ENCODE peak calls at places on chromosomes 4 and X, in five cellular contexts. F is A549, V is HepG2, Q is GM12878, C is endothelial cell of umbilical vein. O is an unnamed sample.

GRCh38 chrX:115093206-115093605 is 75.8 kb upstream of the IL13RA2 start:
- DNase-seq in Q (no peak), F (no peak), C (no peak), V (no peak), O (no peak)

GRCh38 chr4:113394108-113394729 is 344.8 kb downstream of the ANK2 start:
- DNase-seq in Q (no peak), V (no peak), C (no peak), F (no peak), O (no peak)

GRCh38 chr4:12761694-12762093 is 722.4 kb downstream of the RAB28 start:
- DNase-seq in C (no peak), Q (no peak), F (no peak), V (no peak), O (no peak)

GRCh38 chrX:134013092-134013497 is 27.7 kb upstream of the GPC3 start:
- DNase-seq in Q (no peak), C (no peak), V (no peak), F (no peak), O (peak)

GRCh38 chr4:155487231-155487630 is 110.5 kb upstream of the MAP9 start:
- DNase-seq in C (no peak), V (no peak), F (no peak), Q (no peak), O (no peak)

GRCh38 chr4:8362483-8362882 is 78.0 kb downstream of the ACOX3 start:
- DNase-seq in F (no peak), Q (no peak), V (no peak), C (no peak), O (no peak)

GRCh38 chrX:22577181-22577580 is 304.5 kb downstream of the CBLL2 start:
- DNase-seq in C (peak), V (no peak), Q (no peak), F (no peak), O (no peak)

GRCh38 chr4:54547299-54548097 is 110.3 kb upstream of the KIT start:
- DNase-seq in Q (peak), V (no peak), F (no peak), C (no peak), O (no peak)

GRCh38 chr4:159328766-159329165 is 225.9 kb downstream of the RAPGEF2 start:
- DNase-seq in F (no peak), V (no peak), C (no peak), Q (no peak), O (no peak)

GRCh38 chrX:38312436-38312835 is 14.9 kb downstream of the RPGR start:
- DNase-seq in V (no peak), F (no peak), Q (no peak), C (peak), O (peak)

GRCh38 chr4:157838366-157838765 is 334.5 kb downstream of the GASK1B start:
- DNase-seq in C (no peak), F (no peak), Q (no peak), V (no peak), O (no peak)

GRCh38 chr4:75555294-75556164 is at the start of gene ODAPH:
- DNase-seq in V (no peak), Q (peak), F (peak), C (no peak), O (no peak)

GRCh38 chr4:52714597-52715254 is 36.5 kb downstream of the ERVMER34-1 start:
- DNase-seq in C (peak), V (no peak), Q (no peak), F (no peak), O (peak)

GRCh38 chrX:39527045-39527444 is 570.7 kb downstream of the BCOR start:
- DNase-seq in Q (no peak), C (no peak), V (no peak), F (no peak), O (peak)

GRCh38 chrX:123884809-123885408 is 25.1 kb downstream of the XIAP start:
- DNase-seq in F (peak), C (peak), V (peak), Q (no peak), O (peak)

GRCh38 chrX:31223817-31224216 is 152.0 kb upstream of the FTHL17 start:
- DNase-seq in C (peak), V (no peak), F (no peak), Q (no peak), O (no peak)

GRCh38 chrX:66022742-66023725 is 16.8 kb downstream of the VSIG4 start:
- DNase-seq in C (no peak), Q (no peak), F (no peak), V (no peak), O (peak)

GRCh38 chr4:41448935-41449334 is 89.0 kb upstream of the LIMCH1 start:
- DNase-seq in F (no peak), Q (no peak), C (no peak), V (peak), O (no peak)

DNA sequence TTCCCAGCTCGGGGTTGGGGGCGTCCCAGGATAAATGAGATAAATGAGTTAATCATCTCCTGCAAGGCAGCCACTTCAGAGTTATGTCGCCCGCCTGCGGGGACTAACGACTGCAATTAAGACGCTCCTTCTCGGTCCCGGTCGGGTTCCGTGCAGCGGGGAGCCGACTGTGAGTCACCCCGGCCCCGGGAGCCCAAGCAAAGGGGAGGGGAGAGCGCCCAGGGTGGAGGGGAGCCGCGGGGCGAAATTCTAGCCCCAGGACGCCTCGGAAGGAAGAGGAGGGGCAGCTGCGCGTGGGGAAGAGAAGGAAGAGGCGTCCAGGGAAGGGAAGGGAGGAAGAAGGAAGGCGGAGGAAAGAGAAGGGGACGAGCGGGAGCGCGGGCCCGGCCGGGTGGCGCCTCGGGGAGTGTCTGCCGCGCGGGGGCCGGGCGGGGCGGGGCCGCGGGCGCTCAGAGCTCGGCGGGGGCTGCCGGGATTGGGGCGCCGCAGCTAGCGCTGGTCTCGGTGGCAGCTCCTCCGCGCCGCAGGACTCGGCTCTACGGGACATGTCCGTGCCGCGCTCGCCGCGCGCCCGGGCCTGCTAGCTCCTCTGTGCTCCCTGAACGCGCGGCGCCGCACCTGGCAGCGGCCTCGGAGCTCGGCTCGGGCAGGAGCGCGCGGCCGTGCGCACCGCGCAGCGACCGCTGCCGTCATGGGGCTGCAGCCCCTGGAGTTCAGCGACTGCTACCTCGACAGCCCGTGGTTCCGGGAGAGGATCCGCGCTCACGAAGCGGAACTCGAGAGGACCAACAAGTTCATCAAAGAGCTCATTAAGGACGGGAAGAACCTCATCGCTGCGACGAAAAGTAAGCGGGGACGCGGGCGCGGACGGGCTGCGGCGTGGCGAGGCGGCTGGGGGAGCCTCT is at the start of gene ARHGAP10:
- DNase-seq in V (no peak), F (peak), Q (no peak), C (peak), O (peak)
- TF ChIP-seq POLR2A in V (no peak), F (peak), Q (peak), C (peak), O (no peak)

GRCh38 chr4:122672091-122672490 is 51.2 kb upstream of the IL21 start:
- DNase-seq in F (no peak), Q (no peak), V (no peak), C (peak), O (no peak)

GRCh38 chr4:122666527-122667245 is 45.8 kb upstream of the IL21 start:
- DNase-seq in Q (no peak), C (peak), V (no peak), F (peak), O (no peak)

GRCh38 chr4:122669911-122670738 is 49.3 kb upstream of the IL21 start:
- DNase-seq in Q (no peak), F (no peak), V (no peak), C (no peak), O (no peak)

GRCh38 chr4:122665148-122665547 is 44.3 kb upstream of the IL21 start:
- DNase-seq in F (no peak), Q (no peak), C (no peak), V (no peak), O (no peak)

DNA sequence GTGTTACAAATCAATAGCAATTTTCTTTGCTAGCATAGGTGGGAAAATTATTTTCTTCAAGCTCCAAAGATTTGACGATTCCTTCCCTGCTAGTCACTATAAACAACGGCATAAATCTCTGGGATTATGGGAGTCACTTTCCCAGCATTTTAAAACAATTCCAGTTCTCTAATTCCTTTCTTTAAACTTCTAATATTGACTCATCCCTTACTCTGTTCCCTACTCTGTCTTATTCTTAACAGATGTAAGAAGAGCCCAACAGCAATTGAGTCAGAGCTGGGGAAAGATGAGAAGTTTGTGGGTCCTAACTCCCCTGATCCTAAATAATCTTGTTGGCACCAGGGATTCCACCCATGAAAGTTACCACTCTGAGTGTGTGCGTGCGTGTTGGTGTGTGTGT is 47.4 kb upstream of the IL21 start:
- DNase-seq in Q (no peak), C (no peak), F (no peak), V (no peak), O (no peak)
- TF ChIP-seq MAX in Q (no peak), C (no peak), F (no peak), V (no peak), O (no peak)

GRCh38 chr4:100986360-100986868 is 360.9 kb downstream of the PPP3CA start:
- DNase-seq in C (no peak), F (no peak), Q (no peak), V (peak), O (no peak)
- TF ChIP-seq MYC in C (no peak), F (no peak), Q (no peak), V (no peak), O (no peak)

GRCh38 chr4:108622022-108622421 is 1.6 kb downstream of the RPL34 start:
- DNase-seq in C (no peak), Q (no peak), F (no peak), V (no peak), O (no peak)

GRCh38 chr4:108622828-108623227 is 2.5 kb downstream of the RPL34 start:
- DNase-seq in F (no peak), Q (no peak), V (no peak), C (no peak), O (no peak)

GRCh38 chr4:108620933-108621905 is 843 bp downstream of the RPL34 start:
- DNase-seq in Q (no peak), F (no peak), C (peak), V (no peak), O (no peak)

GRCh38 chr4:108619372-108620100 is 840 bp upstream of the RPL34 start:
- DNase-seq in V (no peak), F (no peak), C (no peak), Q (no peak), O (no peak)

GRCh38 chr4:108620101-108620932 is at the start of gene RPL34:
- DNase-seq in Q (peak), V (peak), F (peak), C (peak), O (peak)
- TF ChIP-seq POLR2A in Q (peak), V (peak), F (peak), C (peak), O (peak)

DNA sequence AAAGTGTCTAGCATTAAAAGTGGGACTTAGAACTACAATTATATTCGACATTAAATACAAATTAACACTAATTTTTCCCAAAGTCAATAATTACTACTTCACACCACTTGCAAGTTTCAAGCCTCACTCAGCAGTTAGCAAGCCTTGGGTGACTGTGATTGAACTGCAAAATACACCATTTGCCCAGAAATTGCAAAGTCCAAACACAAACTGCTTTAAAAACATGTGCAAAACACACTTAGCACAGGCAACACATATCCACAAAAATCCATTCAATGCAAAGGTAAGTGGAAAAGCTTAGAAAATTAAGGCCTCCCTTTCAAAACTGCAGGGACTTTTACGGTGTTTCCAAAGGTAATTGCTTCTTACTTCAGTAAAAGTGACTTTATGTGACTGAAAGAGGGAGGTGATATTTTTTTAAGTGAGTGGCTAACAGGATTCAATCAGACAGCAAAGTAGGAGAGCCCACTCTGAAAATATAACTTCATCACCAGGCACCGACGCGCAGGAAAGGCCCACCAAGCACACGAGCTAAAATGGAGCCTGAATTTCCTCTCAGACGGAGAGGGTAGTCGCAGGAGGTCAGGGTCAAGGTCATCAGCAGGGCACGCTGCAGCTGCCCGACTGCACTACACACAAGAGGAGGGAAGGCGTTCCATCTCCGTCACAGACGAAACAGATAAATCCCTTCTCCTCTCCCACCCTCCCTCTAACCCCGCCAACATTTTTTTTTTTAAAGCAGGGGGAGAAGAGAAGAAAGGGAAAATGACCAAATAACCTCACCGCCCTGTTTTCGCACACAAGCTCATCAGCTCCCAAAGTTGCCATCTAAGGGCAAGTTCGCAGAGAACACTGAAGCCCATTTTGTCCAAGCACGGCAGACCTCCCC is 3.1 kb downstream of the ZNF827 start:
- DNase-seq in V (peak), C (peak), F (no peak), Q (peak), O (no peak)
- TF ChIP-seq MAX in V (peak), C (no peak), F (no peak), Q (no peak), O (no peak)

GRCh38 chr4:877502-877901 is 51.6 kb upstream of the CPLX1 start:
- DNase-seq in F (no peak), V (no peak), Q (no peak), C (no peak), O (no peak)

GRCh38 chr4:875818-876423 is 50.0 kb upstream of the CPLX1 start:
- DNase-seq in F (no peak), V (peak), Q (no peak), C (no peak), O (no peak)

GRCh38 chr4:874971-875817 is 49.3 kb upstream of the CPLX1 start:
- DNase-seq in F (no peak), V (peak), Q (no peak), C (no peak), O (no peak)

GRCh38 chr4:878796-879729 is 53.1 kb downstream of the GAK start:
- DNase-seq in C (no peak), V (no peak), F (no peak), Q (no peak), O (no peak)

DNA sequence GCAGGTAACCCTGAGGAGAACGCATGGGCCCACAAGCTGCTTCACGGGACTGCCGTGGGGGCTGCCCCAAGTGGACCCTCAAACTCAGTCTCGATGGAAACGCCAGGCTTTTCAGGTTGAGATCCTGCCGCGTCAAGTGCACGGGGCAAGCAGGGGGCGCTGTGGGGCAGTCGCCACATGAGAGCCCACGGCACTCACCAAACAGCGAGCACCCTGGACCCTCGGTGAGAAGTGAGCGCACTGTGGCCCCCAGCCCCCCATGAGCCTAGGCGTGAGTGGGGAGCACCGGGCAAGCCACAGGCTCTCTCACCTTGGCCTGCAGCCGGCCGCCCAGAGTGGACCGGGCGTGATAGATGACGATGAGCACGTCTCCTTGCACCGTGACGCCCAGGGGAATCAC is 50.9 kb upstream of the CPLX1 start:
- DNase-seq in Q (no peak), V (no peak), C (no peak), F (no peak), O (peak)
- TF ChIP-seq MYC in Q (no peak), V (no peak), C (no peak), F (no peak), O (no peak)

DNA sequence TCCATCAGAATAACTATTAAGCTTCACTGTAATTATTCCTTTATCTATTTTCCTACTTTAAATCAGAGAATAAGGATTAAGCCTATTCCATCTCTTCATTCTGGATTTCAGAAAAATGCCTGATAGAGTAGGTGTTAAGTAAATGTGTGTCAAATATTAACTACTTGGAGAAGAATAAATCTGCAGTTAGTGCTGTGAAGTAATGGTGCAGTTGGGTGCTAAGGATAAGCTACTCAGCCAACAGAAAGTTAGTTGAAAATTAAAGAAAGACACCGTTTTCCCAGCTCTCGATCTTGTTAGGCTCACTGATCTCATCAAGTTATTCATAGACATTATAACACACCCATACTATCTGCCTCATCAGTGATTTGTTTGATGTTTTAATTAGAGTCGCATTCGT is 7.1 kb downstream of the PF4V1 start:
- DNase-seq in Q (no peak), C (no peak), V (no peak), F (no peak), O (no peak)
- TF ChIP-seq POLR2A in Q (no peak), C (no peak), V (no peak), F (no peak), O (no peak)

GRCh38 chrX:135453381-135453780 is 31.6 kb downstream of the SMIM10L2A start:
- DNase-seq in V (no peak), Q (no peak), F (no peak), C (no peak), O (no peak)

GRCh38 chrX:135454816-135455215 is 33.1 kb downstream of the SMIM10L2A start:
- DNase-seq in V (no peak), C (peak), F (no peak), Q (no peak), O (no peak)

DNA sequence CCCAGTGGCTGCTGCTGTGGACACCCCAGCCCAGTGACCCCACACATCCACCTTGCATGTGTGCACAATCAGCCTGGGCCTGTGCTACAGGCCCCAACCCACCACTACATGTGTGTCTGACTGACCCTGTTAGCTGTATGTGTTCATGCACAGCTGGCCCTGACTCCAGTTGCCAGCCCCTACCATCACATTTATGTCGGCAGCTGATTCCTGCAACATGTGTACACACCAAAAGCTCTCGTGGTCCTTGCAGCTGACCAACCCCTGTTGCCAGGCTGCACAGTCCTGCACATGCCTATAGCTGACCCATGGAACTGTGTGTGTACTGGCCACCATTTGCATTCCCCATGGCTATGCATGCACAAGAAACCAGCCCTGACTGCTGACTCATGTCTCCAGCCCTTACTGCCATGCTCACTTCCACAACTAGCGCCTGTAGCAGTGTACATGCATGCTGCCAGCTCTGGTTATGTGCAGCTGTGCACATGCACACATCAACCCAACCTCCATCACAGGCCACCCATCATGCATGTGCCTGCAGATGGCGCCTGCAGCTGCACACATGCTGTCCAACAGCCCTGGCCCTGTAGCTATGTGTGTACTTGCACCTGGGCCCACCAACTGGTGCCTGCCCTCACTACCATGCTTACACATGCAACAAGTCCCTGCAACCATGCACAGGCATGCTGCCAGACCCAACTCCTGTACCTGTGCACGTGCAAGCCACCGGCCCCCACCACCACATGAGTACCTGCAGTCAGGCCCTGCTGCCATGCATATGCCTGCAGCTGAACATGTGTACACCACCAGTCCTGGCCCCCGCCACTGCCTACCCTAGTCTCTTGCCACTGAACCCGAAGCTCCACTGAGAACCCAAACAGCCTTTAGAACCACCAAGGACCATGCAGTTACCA is 28.1 kb downstream of the SMIM10L2A start:
- DNase-seq in C (no peak), F (no peak), Q (no peak), V (no peak), O (no peak)
- TF ChIP-seq MAX in C (no peak), F (no peak), Q (no peak), V (no peak), O (no peak)

GRCh38 chrX:70087857-70088256 is 25.6 kb downstream of the OTUD6A start:
- DNase-seq in C (peak), Q (no peak), F (no peak), V (no peak), O (no peak)
- TF ChIP-seq MYC in C (no peak), Q (no peak), F (no peak), V (no peak), O (no peak)